ENCODE peak calls at places on chromosome 11, in six cellular contexts. G, T, O, R, N and Q are unnamed samples.

GRCh38 chr11:128530119-128531091 is 57.0 kb downstream of the ETS1 start:
- DNase-seq in G (no peak), T (peak), R (no peak), O (peak), N (no peak), Q (peak)

GRCh38 chr11:128235958-128236357 is 351.4 kb downstream of the ETS1 start:
- DNase-seq in G (no peak), R (no peak), O (no peak), N (no peak), T (peak), Q (peak)

GRCh38 chr11:2399488-2400068 is 972 bp upstream of the TSSC4 start:
- DNase-seq in T (peak), N (no peak), R (no peak), G (no peak), O (no peak), Q (peak)

GRCh38 chr11:68581901-68582300 is 102.4 kb upstream of the GAL start:
- DNase-seq in T (no peak), N (no peak), R (no peak), G (no peak), O (no peak), Q (no peak)

GRCh38 chr11:62851807-62852522 is 12.6 kb upstream of the WDR74 start:
- DNase-seq in O (no peak), G (no peak), R (peak), T (no peak), N (no peak), Q (no peak)

GRCh38 chr11:110565344-110565684 is 135.6 kb downstream of the FDX1 start:
- DNase-seq in N (no peak), T (peak), O (peak), G (no peak), R (peak), Q (peak)

GRCh38 chr11:87425943-87426342 is 388.2 kb downstream of the TMEM135 start:
- DNase-seq in N (no peak), R (no peak), T (no peak), G (no peak), O (peak), Q (peak)

GRCh38 chr11:39777035-39777434 is 1682.4 kb downstream of the LRRC4C start:
- DNase-seq in N (no peak), O (no peak), T (no peak), R (no peak), G (no peak), Q (no peak)

GRCh38 chr11:17601206-17602075 is 54.4 kb downstream of the OTOG start:
- DNase-seq in T (no peak), G (no peak), O (no peak), N (no peak), R (no peak), Q (no peak)

DNA sequence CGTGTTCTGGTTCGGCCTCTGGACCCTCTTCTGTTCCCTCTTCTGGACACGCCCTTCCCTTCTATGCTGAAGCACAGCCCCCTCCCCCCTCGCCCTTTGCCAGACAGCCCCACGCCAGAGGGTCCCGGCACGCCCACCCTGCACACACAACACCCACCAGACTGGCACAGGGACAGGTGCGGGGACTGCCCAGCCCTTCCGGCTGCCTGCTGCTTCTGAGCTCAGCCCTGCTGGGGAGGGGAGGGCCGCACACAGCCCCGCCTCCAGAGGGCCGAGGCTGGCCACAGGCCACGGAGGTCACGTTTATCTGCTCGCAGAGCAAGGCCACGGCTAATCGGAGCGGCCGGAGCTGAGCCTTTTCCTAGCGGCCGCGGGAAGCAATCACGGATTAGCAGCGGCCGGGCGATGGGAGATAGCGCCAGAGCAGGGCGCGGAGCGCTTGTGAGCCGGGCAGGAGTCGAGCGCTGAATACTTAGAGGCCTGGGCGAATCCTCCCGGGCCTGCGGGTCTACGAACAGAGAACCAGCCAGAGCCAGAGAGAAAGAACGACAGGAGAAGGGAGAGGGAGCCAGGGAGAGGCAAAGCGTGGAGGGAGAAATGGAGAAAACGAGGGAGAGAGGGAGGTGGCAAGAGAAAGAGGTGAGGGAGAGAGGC is 21.5 kb downstream of the OTUB1 start:
- DNase-seq in O (no peak), R (no peak), T (peak), N (peak), G (no peak), Q (no peak)
- H3K4me3 ChIP-seq in O (no peak), R (no peak), T (peak), N (peak), G (no peak), Q (peak)

DNA sequence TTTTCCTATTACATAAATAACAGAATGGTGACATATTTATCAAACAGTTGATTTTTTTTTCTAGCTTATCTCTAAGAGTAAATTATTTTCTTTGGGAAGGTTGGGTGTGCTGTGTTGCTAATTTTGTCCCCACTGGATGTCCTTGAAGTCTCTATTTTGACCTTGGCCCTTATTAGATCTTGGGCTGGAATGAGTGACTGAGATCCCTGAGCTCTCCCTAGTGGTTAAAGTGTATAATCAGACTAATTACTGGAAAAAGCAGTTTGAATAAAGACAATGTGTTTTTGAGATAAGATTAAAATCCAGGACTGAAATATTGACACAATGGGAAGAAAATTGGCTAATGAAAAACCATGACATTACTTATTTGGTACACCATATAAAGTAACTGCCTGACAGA is 56.1 kb downstream of the AASDHPPT start:
- DNase-seq in R (no peak), N (no peak), T (peak), O (no peak), G (no peak), Q (no peak)
- TF ChIP-seq CTCF in R (peak), N (no peak), T (peak), O (peak), G (peak), Q (peak)

DNA sequence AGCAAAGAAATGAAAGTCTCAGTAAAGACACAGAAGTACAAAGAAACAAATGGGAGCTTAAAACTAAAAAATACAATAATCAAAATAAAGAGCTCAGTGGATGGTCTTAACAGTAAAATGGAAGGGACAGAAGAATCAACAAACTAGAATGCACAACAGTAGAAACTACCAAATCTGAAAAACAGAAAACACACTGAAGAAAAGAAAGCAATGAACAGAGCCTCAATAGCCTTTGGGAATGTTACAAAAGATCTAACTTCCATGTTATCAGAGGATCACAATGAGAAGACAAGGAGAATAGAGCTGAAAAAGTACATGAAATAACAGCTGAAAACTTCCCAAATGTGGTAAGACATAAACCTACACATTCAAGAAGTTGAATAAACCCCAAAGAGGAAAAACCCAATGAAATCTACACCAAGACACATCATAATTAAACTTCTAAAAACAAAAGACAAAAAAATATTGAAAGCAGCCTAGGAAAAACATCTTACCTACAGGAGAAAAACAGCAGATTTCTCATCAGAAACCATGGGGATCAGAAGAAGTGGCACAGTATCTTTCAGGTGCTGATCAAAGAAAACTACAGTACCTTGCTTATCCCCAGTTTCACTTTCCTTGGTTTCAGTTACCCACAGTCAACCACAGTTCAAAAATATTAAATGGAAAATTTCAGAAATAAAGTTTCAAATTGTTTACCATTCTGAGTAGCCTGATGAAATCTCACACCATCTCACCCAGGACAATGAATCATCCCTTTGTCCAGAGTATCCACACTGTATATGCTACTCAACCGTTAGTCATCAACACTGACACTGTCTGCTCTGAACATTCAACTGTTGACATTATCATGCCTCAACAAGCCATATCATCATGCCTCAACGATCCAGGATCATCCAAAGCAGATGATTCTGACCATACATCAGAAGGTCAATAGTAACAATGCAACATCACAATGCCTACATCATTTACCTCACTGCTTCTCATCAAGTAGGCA is 22.2 kb downstream of the RRAS2 start:
- DNase-seq in R (no peak), O (peak), T (peak), G (no peak), N (no peak), Q (peak)
- H3K4me3 ChIP-seq in R (no peak), O (no peak), T (no peak), G (no peak), N (no peak), Q (peak)

DNA sequence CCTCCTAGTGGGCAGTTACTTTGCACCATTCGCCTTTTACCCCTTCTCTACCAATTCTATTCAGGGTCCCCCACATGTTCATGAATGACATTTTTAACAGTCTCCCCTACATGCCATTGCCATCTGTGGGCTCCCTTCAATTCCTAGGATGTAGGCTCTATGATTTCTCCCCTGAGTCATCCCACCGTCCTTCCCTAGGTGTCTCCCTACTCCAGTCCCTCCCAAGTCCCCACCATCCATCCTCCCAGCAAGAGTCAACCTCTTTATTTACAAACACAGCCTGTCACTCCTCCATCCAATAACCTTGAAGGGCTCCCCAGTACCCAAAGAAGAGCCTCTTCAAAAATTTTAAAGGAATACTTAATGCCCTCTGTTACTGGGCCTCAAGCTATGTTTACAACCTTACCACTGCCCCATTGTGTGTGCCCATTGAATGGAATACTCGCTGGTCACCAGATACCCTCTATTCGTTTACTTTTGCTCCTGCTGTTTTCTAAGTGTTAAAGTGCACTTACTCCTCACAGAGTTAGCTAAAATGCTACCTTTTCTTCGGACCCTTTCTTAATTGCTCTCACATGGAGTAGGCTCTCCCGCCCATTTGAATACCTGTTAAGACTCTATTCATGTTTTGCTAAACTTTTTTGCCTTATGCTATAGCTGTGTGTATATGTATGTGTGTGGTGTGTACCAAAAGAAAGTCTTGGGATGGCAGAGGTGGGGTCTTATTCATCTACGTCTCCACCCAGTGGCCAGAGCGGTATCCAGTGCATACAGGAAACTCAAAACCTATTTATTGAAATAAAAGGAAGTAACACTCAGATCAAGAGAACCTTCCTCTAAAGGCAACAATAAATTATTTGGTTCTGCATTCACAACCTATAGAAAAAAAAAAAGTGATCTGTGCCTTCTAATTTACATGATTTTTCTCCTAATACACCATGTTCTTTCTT is 235.8 kb upstream of the CCDC90B start:
- DNase-seq in O (peak), R (peak), T (peak), G (no peak), N (no peak), Q (no peak)
- TF ChIP-seq CTCF in O (peak), R (peak), T (no peak), G (peak), N (no peak), Q (peak)

GRCh38 chr11:27025957-27026356 is 14.7 kb upstream of the BBOX1 start:
- DNase-seq in T (no peak), N (no peak), R (no peak), G (no peak), O (no peak), Q (no peak)

GRCh38 chr11:27028653-27029052 is 12.0 kb upstream of the BBOX1 start:
- DNase-seq in T (peak), G (no peak), R (no peak), O (no peak), N (no peak), Q (peak)

GRCh38 chr11:27031754-27032153 is 8.9 kb upstream of the BBOX1 start:
- DNase-seq in O (no peak), R (no peak), N (peak), T (no peak), G (no peak), Q (no peak)
- H3K4me3 ChIP-seq in O (no peak), R (no peak), N (no peak), T (no peak), G (no peak), Q (no peak)

GRCh38 chr11:71060358-71060757 is 192.0 kb downstream of the SHANK2 start:
- DNase-seq in T (no peak), G (no peak), N (no peak), O (no peak), R (no peak), Q (no peak)

GRCh38 chr11:71064183-71064582 is 188.2 kb downstream of the SHANK2 start:
- DNase-seq in O (no peak), G (no peak), T (no peak), N (no peak), R (no peak), Q (no peak)

GRCh38 chr11:71063129-71063528 is 189.2 kb downstream of the SHANK2 start:
- DNase-seq in R (no peak), N (no peak), G (no peak), T (no peak), O (no peak), Q (no peak)

GRCh38 chr11:71059662-71060061 is 192.7 kb downstream of the SHANK2 start:
- DNase-seq in N (no peak), T (no peak), O (no peak), R (no peak), G (no peak), Q (no peak)

GRCh38 chr11:71062199-71062598 is 190.2 kb downstream of the SHANK2 start:
- DNase-seq in O (no peak), G (no peak), R (no peak), T (no peak), N (no peak), Q (no peak)
- TF ChIP-seq CTCF in O (no peak), G (no peak), R (no peak), T (no peak), N (no peak), Q (no peak)

DNA sequence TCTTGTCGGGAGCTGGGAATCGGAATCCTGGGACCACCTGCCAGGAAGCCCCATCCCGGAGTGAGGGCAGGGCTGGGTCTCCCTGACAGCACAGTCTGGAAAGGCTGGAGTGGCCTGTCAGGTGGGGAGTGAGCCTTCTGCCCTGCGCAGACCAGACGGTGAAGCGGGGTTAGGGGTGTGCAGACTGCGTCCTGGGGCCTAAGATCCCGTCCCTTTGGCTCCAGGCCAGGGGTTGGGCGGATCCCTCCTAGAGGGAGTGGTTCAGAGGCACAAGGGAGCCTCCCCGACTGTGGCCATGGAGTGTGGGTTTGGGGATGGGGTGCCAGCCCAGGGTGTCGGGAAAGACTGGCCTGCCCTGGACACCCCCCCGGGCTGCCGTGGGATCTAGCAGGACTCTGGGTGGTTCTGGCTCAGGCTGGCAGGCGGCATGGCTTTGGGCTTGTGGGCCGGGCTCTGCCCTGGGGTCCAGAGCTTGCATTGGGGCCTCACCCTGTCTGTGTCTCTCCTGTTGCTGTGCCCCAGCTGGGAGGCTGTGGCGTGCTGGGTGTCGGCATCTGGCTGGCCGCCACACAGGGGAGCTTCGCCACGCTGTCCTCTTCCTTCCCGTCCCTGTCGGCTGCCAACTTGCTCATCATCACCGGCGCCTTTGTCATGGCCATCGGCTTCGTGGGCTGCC is 19.5 kb downstream of the TSPAN4 start:
- DNase-seq in N (no peak), G (no peak), O (no peak), R (no peak), T (no peak), Q (no peak)
- H3K4me3 ChIP-seq in N (no peak), G (no peak), O (no peak), R (no peak), T (no peak), Q (no peak)

GRCh38 chr11:44361883-44362282 is 51.9 kb upstream of the ALX4 start:
- DNase-seq in O (no peak), G (no peak), R (no peak), N (no peak), T (no peak), Q (no peak)
- TF ChIP-seq CTCF in O (no peak), G (no peak), R (no peak), N (no peak), T (no peak), Q (no peak)

GRCh38 chr11:72523991-72524390 is 89.7 kb upstream of the CLPB start:
- DNase-seq in R (no peak), T (no peak), O (no peak), G (no peak), N (no peak), Q (no peak)
- H3K4me3 ChIP-seq in R (no peak), T (no peak), O (no peak), G (no peak), N (no peak), Q (no peak)